ENCODE peak calls at places on chromosomes 2 and 18, in eight cellular contexts. P is right atrium auricular region; D is PC-3; H is psoas muscle; K is CD4-positive, CD25-positive, alpha-beta regulatory T cell; C is fibroblast of lung; X is lower lobe of right lung; R is transverse colon. B is an unnamed sample.

GRCh38 chr2:105933906-105934305 is 189.2 kb downstream of the NCK2 start:
- DNase-seq in P (no peak), D (no peak), H (no peak), K (no peak), C (no peak), X (no peak), R (no peak), B (no peak)

GRCh38 chr2:149857344-149857743 is 269.8 kb upstream of the MMADHC start:
- DNase-seq in P (no peak), D (peak; percentile 20), H (no peak), K (no peak), C (peak; percentile 53), X (no peak), R (no peak), B (no peak)

GRCh38 chr2:21655136-21655535 is 531.4 kb downstream of the TDRD15 start:
- DNase-seq in P (no peak), D (no peak), H (no peak), K (no peak), C (no peak), X (no peak), R (no peak), B (no peak)

GRCh38 chr2:213149332-213149875 is 2.0 kb downstream of the IKZF2 start:
- DNase-seq in P (no peak), D (no peak), H (no peak), K (peak; percentile 77), C (peak; percentile 50), X (no peak), R (no peak), B (no peak)

GRCh38 chr2:24809316-24810007 is 16.2 kb downstream of the CENPO start:
- DNase-seq in P (peak; percentile 7), D (peak; percentile 72), H (no peak), K (no peak), C (no peak), X (no peak), R (no peak), B (no peak)

GRCh38 chr18:22846088-22846683 is 86.9 kb upstream of the RBBP8 start:
- DNase-seq in P (no peak), D (peak; percentile 60), H (no peak), K (peak; percentile 19), C (peak; percentile 47), X (no peak), R (no peak), B (no peak)

GRCh38 chr2:2044658-2045057 is 286.4 kb downstream of the MYT1L start:
- DNase-seq in P (no peak), D (no peak), H (no peak), K (no peak), C (no peak), X (no peak), R (no peak), B (no peak)

GRCh38 chr2:65430515-65431416 is 1.6 kb downstream of the SPRED2 start:
- DNase-seq in P (peak; percentile 63), D (peak; percentile 69), H (peak; percentile 76), K (peak; percentile 89), C (peak; percentile 53), X (peak; percentile 78), R (peak; percentile 68), B (peak; percentile 81)

GRCh38 chr2:180472133-180472532 is 465.0 kb upstream of the CWC22 start:
- DNase-seq in P (no peak), D (no peak), H (no peak), K (no peak), C (no peak), X (no peak), R (no peak), B (no peak)

GRCh38 chr2:175574069-175574468 is 392.6 kb upstream of the ATP5MC3 start:
- DNase-seq in P (no peak), D (no peak), H (no peak), K (no peak), C (no peak), X (no peak), R (no peak), B (no peak)

GRCh38 chr2:64727843-64728463 is 74.2 kb upstream of the SERTAD2 start:
- DNase-seq in P (no peak), D (no peak), H (no peak), K (peak; percentile 15), C (no peak), X (no peak), R (no peak), B (no peak)

GRCh38 chr18:63588869-63589268 is 1.7 kb downstream of the SERPINB13 start:
- DNase-seq in P (no peak), D (peak; percentile 28), H (no peak), K (no peak), C (no peak), X (no peak), R (no peak), B (no peak)

GRCh38 chr2:235955664-235956063 is 212.5 kb downstream of the GBX2 start:
- DNase-seq in P (no peak), D (no peak), H (no peak), K (no peak), C (no peak), X (no peak), R (no peak), B (no peak)

GRCh38 chr2:235954888-235955480 is 213.2 kb downstream of the GBX2 start:
- DNase-seq in P (no peak), D (no peak), H (no peak), K (no peak), C (no peak), X (no peak), R (no peak), B (no peak)

GRCh38 chr2:235956281-235956970 is 211.8 kb downstream of the GBX2 start:
- DNase-seq in P (no peak), D (no peak), H (no peak), K (no peak), C (no peak), X (no peak), R (no peak), B (no peak)

GRCh38 chr2:235952714-235953113 is 215.5 kb downstream of the GBX2 start:
- DNase-seq in P (no peak), D (no peak), H (peak; percentile 15), K (no peak), C (no peak), X (no peak), R (no peak), B (no peak)

DNA sequence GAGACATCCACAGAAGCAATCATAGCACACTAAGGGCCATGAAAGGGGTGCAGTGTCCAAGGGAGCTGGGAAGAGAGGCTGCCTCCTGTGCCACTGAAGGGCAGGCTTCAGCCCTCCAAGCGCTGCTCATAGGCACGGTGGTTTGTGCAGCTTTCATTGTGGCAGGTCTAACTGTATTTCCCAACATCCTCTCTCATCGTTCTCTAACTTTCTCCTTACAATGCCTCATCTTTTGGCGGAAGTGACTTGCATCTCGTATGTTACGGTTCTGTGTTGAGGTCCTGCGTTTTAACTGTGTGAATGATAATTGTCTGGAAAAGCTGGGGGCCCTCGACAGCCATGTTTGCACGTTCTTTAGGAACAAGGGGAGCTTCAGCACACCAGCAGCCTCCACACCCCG is 213.9 kb downstream of the GBX2 start:
- DNase-seq in P (no peak), D (no peak), H (no peak), K (no peak), C (no peak), X (no peak), R (no peak), B (no peak)
- H3K27ac ChIP-seq in P (no peak overlapping the region), D (no peak overlapping the region), H (no peak overlapping the region), K (no peak overlapping the region), C (no peak overlapping the region), X (no peak overlapping the region), R (no peak overlapping the region), B (no peak overlapping the region)

DNA sequence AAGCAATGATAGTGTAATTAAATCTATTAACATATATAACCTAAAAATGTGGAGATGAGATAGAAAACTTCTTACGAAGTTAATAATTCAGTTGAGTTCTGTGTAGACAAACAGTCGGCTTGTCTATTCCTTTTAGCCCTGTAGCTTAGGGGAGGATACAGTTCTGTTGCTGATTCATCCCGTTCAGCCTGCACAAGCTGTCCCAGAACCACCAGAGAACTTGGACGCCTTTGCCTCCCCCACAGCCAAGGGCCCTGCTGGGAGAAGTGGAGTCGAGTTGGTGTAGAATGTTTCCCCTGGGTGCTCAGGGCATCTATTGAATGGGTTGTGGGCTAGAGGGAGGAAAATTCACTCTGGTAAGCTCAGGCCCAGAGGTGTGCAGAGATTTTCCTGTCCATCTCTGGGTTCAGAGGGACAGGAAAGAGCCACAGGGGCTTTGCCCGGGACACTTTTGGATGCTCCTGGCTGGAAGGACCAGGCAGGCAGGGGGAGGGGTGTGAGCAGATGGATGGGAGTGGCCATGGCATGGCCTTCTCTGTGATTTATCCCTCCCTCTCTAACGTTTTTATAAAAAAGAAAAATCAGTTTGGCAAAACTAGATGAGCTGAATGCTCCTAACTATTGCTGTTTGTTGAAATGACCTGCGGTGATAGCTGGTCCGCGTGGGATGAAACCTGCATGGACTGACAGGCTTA is 42.8 kb upstream of the GALR1 start:
- DNase-seq in P (peak; percentile 73), D (no peak), H (peak; percentile 83), K (no peak), C (peak; percentile 75), X (no peak), R (no peak), B (no peak)
- H3K27ac ChIP-seq in P (peak overlapping the region; percentile 50), D (no peak overlapping the region), H (peak overlapping the region; percentile 76), K (peak overlapping the region; percentile 2), C (peak overlapping the region; percentile 38), X (peak overlapping the region; percentile 44), R (peak overlapping the region; percentile 68), B (peak overlapping the region; percentile 66)

GRCh38 chr2:100107440-100107839 is 35.0 kb downstream of the AFF3 start:
- DNase-seq in P (no peak), D (no peak), H (no peak), K (no peak), C (no peak), X (no peak), R (no peak), B (no peak)

GRCh38 chr2:100106460-100106859 is 35.9 kb downstream of the AFF3 start:
- DNase-seq in P (no peak), D (no peak), H (no peak), K (no peak), C (peak; percentile 43), X (no peak), R (peak; percentile 31), B (no peak)

GRCh38 chr2:100107911-100108647 is 34.3 kb downstream of the AFF3 start:
- DNase-seq in P (no peak), D (no peak), H (no peak), K (no peak), C (no peak), X (no peak), R (no peak), B (no peak)

GRCh38 chr2:100105678-100106054 is 36.7 kb downstream of the AFF3 start:
- DNase-seq in P (no peak), D (no peak), H (no peak), K (no peak), C (peak; percentile 30), X (no peak), R (no peak), B (no peak)

GRCh38 chr2:100104718-100105677 is 37.4 kb downstream of the AFF3 start:
- DNase-seq in P (no peak), D (no peak), H (no peak), K (peak; percentile 20), C (peak; percentile 35), X (no peak), R (no peak), B (no peak)
- H3K27ac ChIP-seq in P (peak overlapping the region; percentile 77), D (no peak overlapping the region), H (no peak overlapping the region), K (no peak overlapping the region), C (no peak overlapping the region), X (peak overlapping the region; percentile 76), R (peak overlapping the region; percentile 76), B (peak overlapping the region; percentile 62)

DNA sequence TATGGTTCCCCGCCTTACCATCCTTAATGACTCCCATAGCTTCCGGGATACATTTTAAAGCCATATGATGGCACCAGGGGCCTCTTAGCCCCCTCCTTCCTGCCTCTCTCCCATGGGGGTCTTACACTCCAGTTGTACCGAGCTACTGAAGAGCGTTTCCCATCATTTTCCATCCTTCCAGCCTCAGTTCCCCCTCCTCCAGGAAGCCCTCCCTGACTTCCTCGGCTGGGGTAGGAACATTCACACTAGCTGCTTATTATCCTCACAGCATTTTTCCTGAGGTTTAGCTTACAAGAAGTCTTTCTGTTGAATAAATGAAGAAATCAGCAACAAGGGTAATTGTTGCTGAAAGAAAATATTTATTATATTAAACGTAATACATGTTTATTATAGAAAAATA is 41.1 kb downstream of the LRRFIP1 start:
- DNase-seq in P (no peak), D (no peak), H (no peak), K (no peak), C (no peak), X (no peak), R (no peak), B (no peak)
- H3K27ac ChIP-seq in P (no peak overlapping the region), D (no peak overlapping the region), H (peak overlapping the region; percentile 93), K (no peak overlapping the region), C (no peak overlapping the region), X (no peak overlapping the region), R (no peak overlapping the region), B (no peak overlapping the region)

B was measured in coronary artery.